ENCODE peak calls at places on chromosome 17, in six cellular contexts. W is adrenal gland, B is uterus, D is upper lobe of right lung, Q is right lobe of liver, F is BE2C. G is an unnamed sample.

GRCh38 chr17:28968914-28969295 is 17.6 kb upstream of the PHF12 start:
- DNase-seq in W (no peak), B (no peak), D (no peak), Q (no peak), F (no peak), G (no peak)

GRCh38 chr17:38883592-38884526 is 14.0 kb downstream of the LASP1 start:
- DNase-seq in W (no peak), B (no peak), D (no peak), Q (no peak), F (no peak), G (no peak)

GRCh38 chr17:43784628-43785101 is 4.4 kb downstream of the CFAP97D1 start:
- DNase-seq in W (no peak), B (no peak), D (no peak), Q (no peak), F (no peak), G (no peak)

GRCh38 chr17:57408064-57408811 is 151.9 kb downstream of the MSI2 start:
- DNase-seq in W (no peak), B (no peak), D (no peak), Q (no peak), F (no peak), G (peak)

GRCh38 chr17:81566461-81567126 is 14.4 kb upstream of the FAAP100 start:
- DNase-seq in W (peak), B (peak), D (no peak), Q (peak), F (peak), G (no peak)

GRCh38 chr17:27651411-27652345 is 20.7 kb downstream of the LGALS9 start:
- DNase-seq in W (peak), B (peak), D (no peak), Q (peak), F (peak), G (peak)

GRCh38 chr17:46044286-46044928 is 45.4 kb downstream of the STH start:
- DNase-seq in W (peak), B (peak), D (no peak), Q (peak), F (peak), G (peak)

GRCh38 chr17:82734987-82735866 is at the start of gene FN3K:
- DNase-seq in W (peak), B (peak), D (peak), Q (peak), F (peak), G (peak)

GRCh38 chr17:60535382-60536279 is 9.6 kb upstream of the APPBP2 start:
- DNase-seq in W (no peak), B (no peak), D (no peak), Q (no peak), F (no peak), G (no peak)

GRCh38 chr17:49667854-49668253 is 10.0 kb downstream of the SPOP start:
- DNase-seq in W (no peak), B (no peak), D (no peak), Q (no peak), F (no peak), G (no peak)

GRCh38 chr17:8063761-8064589 is 23.5 kb downstream of the ALOX12B start:
- DNase-seq in W (no peak), B (no peak), D (peak), Q (no peak), F (no peak), G (no peak)

GRCh38 chr17:81941484-81942166 is 4.5 kb upstream of the PYCR1 start:
- DNase-seq in W (no peak), B (no peak), D (peak), Q (no peak), F (peak), G (no peak)

GRCh38 chr17:78573955-78574354 is 3.2 kb downstream of the DNAH17 start:
- DNase-seq in W (no peak), B (no peak), D (no peak), Q (no peak), F (peak), G (no peak)

GRCh38 chr17:30091771-30092170 is 24.8 kb upstream of the NSRP1 start:
- DNase-seq in W (no peak), B (no peak), D (no peak), Q (no peak), F (no peak), G (no peak)

GRCh38 chr17:60416368-60416925 is 5.8 kb upstream of the CHCT1 start:
- DNase-seq in W (no peak), B (no peak), D (no peak), Q (no peak), F (no peak), G (no peak)

GRCh38 chr17:28225872-28226271 is 93.1 kb upstream of the TMEM97 start:
- DNase-seq in W (no peak), B (no peak), D (no peak), Q (no peak), F (no peak), G (no peak)

GRCh38 chr17:83086907-83087787 is 7.7 kb downstream of the METRNL start:
- DNase-seq in W (no peak), B (no peak), D (no peak), Q (no peak), F (no peak), G (no peak)

GRCh38 chr17:71975331-71975801 is 145.5 kb upstream of the SOX9 start:
- DNase-seq in W (no peak), B (peak), D (no peak), Q (no peak), F (no peak), G (no peak)

GRCh38 chr17:2695243-2695960 is 16.2 kb downstream of the CLUH start:
- DNase-seq in W (peak), B (no peak), D (peak), Q (peak), F (no peak), G (no peak)

GRCh38 chr17:34302626-34303025 is 16.6 kb upstream of the CCL8 start:
- DNase-seq in W (no peak), B (no peak), D (no peak), Q (no peak), F (no peak), G (no peak)

GRCh38 chr17:2737693-2738092 is 11.8 kb downstream of the CCDC92B start:
- DNase-seq in W (no peak), B (no peak), D (no peak), Q (no peak), F (no peak), G (no peak)

GRCh38 chr17:67800495-67800928 is 24.8 kb upstream of the BPTF start:
- DNase-seq in W (peak), B (peak), D (peak), Q (peak), F (peak), G (peak)

GRCh38 chr17:29045734-29046133 is 2.8 kb downstream of the PIPOX start:
- DNase-seq in W (no peak), B (no peak), D (no peak), Q (peak), F (no peak), G (no peak)

GRCh38 chr17:6456914-6457687 is 12.8 kb downstream of the PIMREG start:
- DNase-seq in W (peak), B (no peak), D (peak), Q (no peak), F (no peak), G (no peak)

GRCh38 chr17:46108550-46109110 is 84.6 kb downstream of the KANSL1 start:
- DNase-seq in W (no peak), B (no peak), D (no peak), Q (no peak), F (no peak), G (no peak)

GRCh38 chr17:8087075-8087941 is at the start of gene ALOX12B:
- DNase-seq in W (no peak), B (no peak), D (no peak), Q (no peak), F (no peak), G (no peak)

GRCh38 chr17:41659813-41660212 is 28.9 kb upstream of the EIF1 start:
- DNase-seq in W (no peak), B (no peak), D (no peak), Q (no peak), F (no peak), G (no peak)

GRCh38 chr17:59267776-59268175 is 47.5 kb downstream of the GDPD1 start:
- DNase-seq in W (no peak), B (no peak), D (no peak), Q (no peak), F (no peak), G (no peak)

GRCh38 chr17:28912281-28912937 is 9.5 kb upstream of the DHRS13 start:
- DNase-seq in W (no peak), B (no peak), D (no peak), Q (no peak), F (no peak), G (peak)

GRCh38 chr17:78879679-78880186 is 23.3 kb downstream of the CEP295NL start:
- DNase-seq in W (peak), B (peak), D (peak), Q (peak), F (no peak), G (no peak)

GRCh38 chr17:46212634-46213435 is 19.6 kb upstream of the KANSL1 start:
- DNase-seq in W (peak), B (peak), D (no peak), Q (peak), F (peak), G (peak)

GRCh38 chr17:66522591-66523272 is 220.3 kb downstream of the PRKCA start:
- DNase-seq in W (no peak), B (peak), D (no peak), Q (no peak), F (no peak), G (no peak)

GRCh38 chr17:27453466-27453865 is 2.8 kb upstream of the KSR1 start:
- DNase-seq in W (no peak), B (no peak), D (no peak), Q (no peak), F (no peak), G (no peak)

GRCh38 chr17:74414510-74414909 is 17.4 kb upstream of the GPRC5C start:
- DNase-seq in W (no peak), B (no peak), D (no peak), Q (no peak), F (no peak), G (no peak)

GRCh38 chr17:34117811-34118210 is 137.3 kb upstream of the CCL2 start:
- DNase-seq in W (no peak), B (no peak), D (no peak), Q (no peak), F (no peak), G (no peak)

GRCh38 chr17:78144146-78144719 is 2.0 kb upstream of the C17orf99 start:
- DNase-seq in W (peak), B (peak), D (peak), Q (peak), F (peak), G (no peak)

GRCh38 chr17:46869296-46869695 is 17.9 kb downstream of the WNT9B start:
- DNase-seq in W (no peak), B (no peak), D (no peak), Q (no peak), F (no peak), G (no peak)

GRCh38 chr17:31802502-31802901 is 56.5 kb downstream of the COPRS start:
- DNase-seq in W (no peak), B (no peak), D (no peak), Q (no peak), F (no peak), G (no peak)

DNA sequence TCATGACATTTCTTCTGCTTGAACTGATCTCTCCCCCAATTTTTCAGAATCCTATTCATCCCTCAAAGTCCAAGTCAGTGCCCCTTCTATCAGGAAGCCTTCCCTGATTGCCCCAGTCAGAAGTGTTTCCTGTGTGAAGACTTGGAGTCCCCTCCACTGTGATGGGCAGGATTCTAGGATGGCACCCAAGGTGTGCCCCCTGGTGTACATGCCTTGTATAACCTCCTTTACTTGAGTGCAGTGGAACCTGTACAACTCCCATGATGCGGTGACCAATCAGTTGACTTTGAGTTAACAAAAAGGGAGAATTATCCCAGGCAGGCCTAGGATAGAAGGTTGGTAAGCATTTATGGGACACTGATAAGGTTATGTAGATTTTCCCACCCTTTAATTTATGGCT is 23.4 kb downstream of the MYH13 start:
- DNase-seq in W (no peak), B (no peak), D (no peak), Q (no peak), F (no peak), G (no peak)
- TF ChIP-seq CTCF in W (no peak), B (no peak), D (peak), Q (no peak), F (no peak), G (no peak)

GRCh38 chr17:79901131-79901530 is 61.9 kb upstream of the CBX4 start:
- DNase-seq in W (no peak), B (no peak), D (no peak), Q (no peak), F (no peak), G (no peak)

GRCh38 chr17:79899584-79899983 is 60.3 kb upstream of the CBX4 start:
- DNase-seq in W (no peak), B (no peak), D (no peak), Q (no peak), F (no peak), G (no peak)

GRCh38 chr17:79892457-79893236 is 53.4 kb upstream of the CBX4 start:
- DNase-seq in W (no peak), B (no peak), D (no peak), Q (no peak), F (no peak), G (no peak)

GRCh38 chr17:79902146-79902791 is 63.0 kb upstream of the CBX4 start:
- DNase-seq in W (no peak), B (no peak), D (no peak), Q (no peak), F (no peak), G (no peak)

DNA sequence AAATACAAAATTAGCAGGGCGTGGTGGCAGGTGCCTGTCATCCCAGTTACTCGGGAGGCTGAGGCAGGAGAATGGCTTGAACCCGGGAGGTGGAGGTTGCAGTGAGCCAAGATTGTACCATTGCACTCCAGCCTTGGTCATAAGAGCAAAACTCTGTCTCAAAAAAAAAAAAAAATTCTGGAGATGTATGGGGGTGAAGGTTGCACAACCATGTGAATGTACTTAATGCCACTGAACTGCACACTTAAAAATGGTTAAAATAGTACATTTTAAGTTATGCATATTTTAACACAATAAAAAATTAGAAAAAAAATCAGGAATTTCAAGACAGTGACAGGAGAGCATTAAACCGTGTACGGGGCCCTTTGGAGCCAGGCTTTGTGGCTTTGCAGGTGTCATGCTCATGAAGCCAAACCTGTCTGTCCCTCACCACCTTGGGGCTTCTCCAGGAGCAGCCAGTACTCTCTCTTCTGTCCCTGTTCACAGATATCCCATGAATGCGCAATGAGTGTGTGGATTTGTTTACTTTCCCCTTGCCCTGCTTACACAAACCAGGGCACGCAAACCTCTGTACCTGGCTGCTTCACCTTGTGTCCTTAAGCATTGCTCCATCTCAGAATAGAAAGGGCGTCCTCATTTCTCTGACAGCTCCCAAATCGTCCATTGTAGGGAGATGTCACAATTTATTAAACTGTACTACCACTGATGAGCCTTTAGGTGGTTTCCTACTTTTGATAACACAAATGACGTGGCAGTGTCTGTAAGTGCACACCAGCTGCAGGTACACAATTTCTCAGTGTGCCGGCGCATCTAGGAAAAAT is 58.2 kb upstream of the CBX4 start:
- DNase-seq in W (no peak), B (no peak), D (no peak), Q (peak), F (no peak), G (no peak)
- TF ChIP-seq CTCF in W (no peak), B (no peak), D (no peak), Q (peak), F (no peak), G (no peak)

GRCh38 chr17:63827801-63828221 is 348 bp upstream of the FTSJ3 start:
- DNase-seq in W (peak), B (no peak), D (no peak), Q (no peak), F (no peak), G (no peak)
- TF ChIP-seq CTCF in W (no peak), B (no peak), D (no peak), Q (no peak), F (no peak), G (peak)

DNA sequence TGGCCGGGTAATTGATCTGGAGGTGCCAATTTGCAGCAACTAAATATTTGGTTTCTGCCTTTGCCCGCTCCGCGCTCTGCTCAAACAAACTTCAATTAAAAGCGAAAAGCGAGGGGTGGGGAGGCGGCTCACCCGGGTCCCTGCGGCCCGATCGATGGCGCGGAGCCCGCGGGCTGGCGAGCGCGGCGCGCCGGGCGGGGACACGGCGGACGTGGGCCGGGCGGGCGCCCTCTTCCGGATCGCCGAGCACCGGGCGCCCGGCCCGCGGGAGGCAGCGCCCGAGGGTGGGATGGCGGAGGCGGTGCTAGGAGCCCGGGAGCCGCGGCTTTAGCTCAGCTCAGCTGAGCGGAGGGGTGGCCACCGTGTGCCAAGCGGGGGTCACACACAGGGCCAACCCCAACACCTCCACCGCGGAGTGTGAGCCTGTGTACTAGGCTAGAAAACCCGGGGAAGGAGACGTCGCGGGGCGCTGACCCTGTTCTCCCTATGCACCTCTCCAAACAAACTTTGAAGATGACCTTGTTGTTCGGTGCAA is 32.2 kb downstream of the DCAKD start:
- DNase-seq in W (peak), B (no peak), D (peak), Q (peak), F (peak), G (peak)
- TF ChIP-seq CTCF in W (no peak), B (peak), D (peak), Q (peak), F (peak), G (no peak)

GRCh38 chr17:51860934-51861561 is 297.5 kb downstream of the CA10 start:
- DNase-seq in W (peak), B (no peak), D (no peak), Q (peak), F (peak), G (no peak)
- TF ChIP-seq CTCF in W (peak), B (peak), D (peak), Q (peak), F (peak), G (no peak)

DNA sequence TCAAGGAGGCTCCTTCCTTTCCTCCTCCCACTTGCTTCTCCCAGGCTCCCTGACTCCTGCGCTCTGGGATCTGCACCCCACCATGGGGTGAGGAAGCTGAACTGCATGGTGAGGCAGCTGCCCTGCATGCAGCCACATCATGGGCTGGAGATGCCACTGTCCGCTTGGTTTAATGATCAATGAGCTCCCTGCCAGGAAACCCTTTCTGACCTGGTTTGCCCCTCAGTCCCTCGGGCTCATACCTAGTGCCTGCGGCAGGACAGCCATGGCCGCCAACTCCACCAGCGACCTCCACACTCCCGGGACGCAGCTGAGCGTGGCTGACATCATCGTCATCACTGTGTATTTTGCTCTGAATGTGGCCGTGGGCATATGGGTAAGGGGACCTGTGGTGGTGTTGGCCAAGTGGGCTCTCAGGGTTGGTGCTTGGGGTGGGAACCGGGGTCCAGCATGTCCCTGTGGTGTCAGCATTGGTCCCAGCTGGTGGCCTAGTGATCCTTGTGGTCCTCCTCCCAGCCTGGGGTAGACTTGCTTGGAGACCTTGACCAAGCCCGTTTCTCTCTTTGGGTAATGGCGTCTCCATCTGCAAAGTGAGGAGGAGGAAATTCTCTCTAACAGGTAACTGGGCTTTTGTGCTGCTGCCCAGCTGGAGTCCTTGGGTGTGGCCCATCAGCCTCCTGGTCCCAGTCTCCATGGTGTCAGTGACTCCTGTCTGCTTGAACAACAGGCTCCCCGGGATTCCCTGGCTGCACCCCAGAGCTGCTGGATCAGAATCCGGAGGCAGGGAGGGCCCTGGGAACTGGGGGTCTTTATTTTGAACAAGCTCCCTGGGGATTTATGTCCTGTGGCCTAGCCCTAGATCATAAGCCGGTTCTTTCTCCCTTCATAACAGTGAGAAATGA is at the start of gene SLC5A10:
- DNase-seq in W (no peak), B (no peak), D (peak), Q (no peak), F (no peak), G (no peak)
- TF ChIP-seq CTCF in W (no peak), B (no peak), D (no peak), Q (peak), F (peak), G (no peak)

GRCh38 chr17:51479303-51479702 is 219.0 kb downstream of the UTP18 start:
- DNase-seq in W (no peak), B (no peak), D (no peak), Q (no peak), F (no peak), G (no peak)
- TF ChIP-seq CTCF in W (no peak), B (no peak), D (no peak), Q (no peak), F (no peak), G (no peak)

G was measured in CD8-positive, alpha-beta T cell.